ENCODE peak calls at places on chromosome 22, in ten cellular contexts. M, K, I, W, T, D, G, A, P and N are unnamed samples.
A peak's percentile ranks its signal among the peaks of the same experiment; 100 is the strongest.

GRCh38 chr22:39519681-39520053 is 695 bp upstream of the ATF4 start:
- DNase-seq in M (no peak), K (no peak), I (no peak), W (no peak), T (no peak), D (no peak), G (no peak), A (peak; percentile 79), P (no peak), N (peak; percentile 65)

GRCh38 chr22:24588370-24588755 is 4.5 kb downstream of the LRRC75B start:
- DNase-seq in M (no peak), K (no peak), I (no peak), W (no peak), T (peak; percentile 90), D (no peak), G (peak; percentile 80), A (no peak), P (no peak), N (peak; percentile 34)

GRCh38 chr22:49853981-49854791 is 542 bp downstream of the ZBED4 start:
- DNase-seq in M (no peak), K (no peak), I (peak; percentile 51), W (no peak), T (no peak), D (peak; percentile 16), G (peak; percentile 56), A (no peak), P (no peak), N (peak; percentile 30)

GRCh38 chr22:48976556-48977535 is 850.8 kb downstream of the BRD1 start:
- DNase-seq in M (no peak), K (no peak), I (no peak), W (no peak), T (no peak), D (no peak), G (no peak), A (peak; percentile 16), P (no peak), N (no peak)

GRCh38 chr22:39266398-39267030 is 21.7 kb upstream of the PDGFB start:
- DNase-seq in M (no peak), K (no peak), I (no peak), W (peak; percentile 76), T (no peak), D (no peak), G (no peak), A (no peak), P (no peak), N (no peak)

GRCh38 chr22:23386822-23387580 is 193.1 kb downstream of the IGLL1 start:
- DNase-seq in M (no peak), K (no peak), I (no peak), W (no peak), T (no peak), D (no peak), G (no peak), A (no peak), P (no peak), N (no peak)

GRCh38 chr22:47300698-47301405 is 538.4 kb downstream of the TBC1D22A start:
- DNase-seq in M (no peak), K (no peak), I (no peak), W (no peak), T (no peak), D (no peak), G (no peak), A (peak; percentile 8), P (no peak), N (no peak)

GRCh38 chr22:49829044-49829719 is 1.5 kb upstream of the BRD1 start:
- DNase-seq in M (no peak), K (no peak), I (no peak), W (no peak), T (no peak), D (no peak), G (no peak), A (no peak), P (no peak), N (no peak)

GRCh38 chr22:25950101-25950500 is 208.1 kb downstream of the MYO18B start:
- DNase-seq in M (no peak), K (no peak), I (no peak), W (no peak), T (no peak), D (no peak), G (no peak), A (no peak), P (no peak), N (no peak)

GRCh38 chr22:50360578-50360977 is 17.5 kb downstream of the PPP6R2 start:
- DNase-seq in M (no peak), K (no peak), I (no peak), W (no peak), T (no peak), D (no peak), G (no peak), A (no peak), P (no peak), N (no peak)

GRCh38 chr22:19070397-19071169 is 51.6 kb downstream of the DGCR2 start:
- DNase-seq in M (no peak), K (no peak), I (no peak), W (no peak), T (no peak), D (no peak), G (peak; percentile 6), A (no peak), P (no peak), N (no peak)

GRCh38 chr22:37664249-37665101 is 6.0 kb downstream of the PDXP start:
- DNase-seq in M (no peak), K (no peak), I (no peak), W (no peak), T (peak; percentile 94), D (no peak), G (no peak), A (no peak), P (no peak), N (no peak)

GRCh38 chr22:47168900-47169800 is 406.7 kb downstream of the TBC1D22A start:
- DNase-seq in M (no peak), K (no peak), I (no peak), W (no peak), T (no peak), D (no peak), G (peak; percentile 16), A (peak; percentile 38), P (no peak), N (peak; percentile 12)

GRCh38 chr22:19737846-19738663 is 14.7 kb downstream of the GP1BB start:
- DNase-seq in M (no peak), K (no peak), I (no peak), W (no peak), T (no peak), D (no peak), G (no peak), A (no peak), P (no peak), N (no peak)

GRCh38 chr22:19430890-19431541 is 517 bp downstream of the HIRA start:
- DNase-seq in M (no peak), K (no peak), I (peak; percentile 35), W (no peak), T (no peak), D (peak; percentile 4), G (peak; percentile 56), A (peak; percentile 51), P (no peak), N (peak; percentile 40)

GRCh38 chr22:23063539-23064380 is 6.6 kb upstream of the GNAZ start:
- DNase-seq in M (no peak), K (no peak), I (no peak), W (no peak), T (no peak), D (no peak), G (peak; percentile 3), A (no peak), P (no peak), N (peak; percentile 9)

GRCh38 chr22:17592201-17592600 is 28.9 kb downstream of the SLC25A18 start:
- DNase-seq in M (no peak), K (no peak), I (no peak), W (no peak), T (no peak), D (no peak), G (no peak), A (no peak), P (no peak), N (no peak)

GRCh38 chr22:42648368-42649260 is 578 bp downstream of the CYB5R3 start:
- DNase-seq in M (no peak), K (no peak), I (peak; percentile 47), W (peak; percentile 33), T (peak; percentile 27), D (peak; percentile 30), G (peak; percentile 81), A (peak; percentile 78), P (no peak), N (peak; percentile 72)

GRCh38 chr22:49330421-49331222 is 497.1 kb downstream of the BRD1 start:
- DNase-seq in M (no peak), K (no peak), I (no peak), W (no peak), T (no peak), D (no peak), G (no peak), A (no peak), P (no peak), N (no peak)